ENCODE peak calls at places on chromosomes 5 and 9, in six cellular contexts. One of them, this sample, is unnamed. For H3K4me1, the result is how much of the 10 kb centered on the place peaks cover.

GRCh38 chr5:150377964-150378694 is 20.6 kb downstream of the TCOF1 start:
- DNase-seq in HCT116: no peak
- DNase-seq in GM23338: no peak
- DNase-seq in PC-9: no peak
- DNase-seq in endothelial cell of umbilical vein: no peak
- DNase-seq in PC-3: no peak
- DNase-seq in this sample: no peak

GRCh38 chr5:18807256-18808193 is 1173.3 kb downstream of the TAF11L14 start:
- DNase-seq in PC-9: no peak
- DNase-seq in HCT116: no peak
- DNase-seq in endothelial cell of umbilical vein: no peak
- DNase-seq in PC-3: no peak
- DNase-seq in GM23338: no peak
- DNase-seq in this sample: no peak

GRCh38 chr9:9061599-9061998 is 1262.0 kb upstream of the DMAC1 start:
- DNase-seq in HCT116: no peak
- DNase-seq in endothelial cell of umbilical vein: no peak
- DNase-seq in GM23338: no peak
- DNase-seq in PC-3: no peak
- DNase-seq in PC-9: no peak
- DNase-seq in this sample: no peak

GRCh38 chr5:101244621-101245020 is 341.5 kb upstream of the ST8SIA4 start:
- DNase-seq in PC-3: no peak
- DNase-seq in GM23338: no peak
- DNase-seq in HCT116: no peak
- DNase-seq in endothelial cell of umbilical vein: no peak
- DNase-seq in PC-9: no peak
- DNase-seq in this sample: no peak

GRCh38 chr9:972512-973294 is 3.8 kb upstream of the DMRT3 start:
- DNase-seq in PC-9: no peak
- DNase-seq in PC-3: no peak
- DNase-seq in HCT116: no peak
- DNase-seq in GM23338: peak
- DNase-seq in endothelial cell of umbilical vein: no peak
- DNase-seq in this sample: peak

GRCh38 chr5:154484393-154484944 is 6.4 kb upstream of the HAND1 start:
- DNase-seq in GM23338: peak
- DNase-seq in endothelial cell of umbilical vein: no peak
- DNase-seq in PC-3: no peak
- DNase-seq in HCT116: no peak
- DNase-seq in PC-9: no peak
- DNase-seq in this sample: peak

GRCh38 chr9:107137495-107138202 is 145.4 kb upstream of the RAD23B start:
- DNase-seq in GM23338: peak
- DNase-seq in PC-3: peak
- DNase-seq in PC-9: no peak
- DNase-seq in endothelial cell of umbilical vein: peak
- DNase-seq in HCT116: peak
- DNase-seq in this sample: peak

GRCh38 chr9:38311382-38312270 is 80.9 kb upstream of the ALDH1B1 start:
- DNase-seq in PC-3: no peak
- DNase-seq in PC-9: no peak
- DNase-seq in endothelial cell of umbilical vein: no peak
- DNase-seq in GM23338: peak
- DNase-seq in HCT116: no peak
- DNase-seq in this sample: peak

GRCh38 chr5:132295505-132296411 is 1.6 kb downstream of the SLC22A4 start:
- DNase-seq in GM23338: no peak
- DNase-seq in PC-3: no peak
- DNase-seq in HCT116: no peak
- DNase-seq in endothelial cell of umbilical vein: peak
- DNase-seq in PC-9: no peak
- DNase-seq in this sample: no peak

GRCh38 chr5:14476791-14477435 is 104.7 kb upstream of the OTULINL start:
- DNase-seq in HCT116: no peak
- DNase-seq in GM23338: no peak
- DNase-seq in endothelial cell of umbilical vein: peak
- DNase-seq in PC-3: peak
- DNase-seq in PC-9: peak
- DNase-seq in this sample: no peak

GRCh38 chr5:77973253-77973609 is 197.1 kb upstream of the TBCA start:
- DNase-seq in endothelial cell of umbilical vein: peak
- DNase-seq in PC-3: no peak
- DNase-seq in GM23338: peak
- DNase-seq in PC-9: no peak
- DNase-seq in HCT116: no peak
- DNase-seq in this sample: peak

GRCh38 chr5:10424124-10424731 is 17.5 kb upstream of the ROPN1L start:
- DNase-seq in GM23338: peak
- DNase-seq in endothelial cell of umbilical vein: peak
- DNase-seq in PC-9: no peak
- DNase-seq in PC-3: peak
- DNase-seq in HCT116: peak
- DNase-seq in this sample: peak

GRCh38 chr5:68187268-68188055 is 28.1 kb upstream of the PIK3R1 start:
- DNase-seq in PC-9: no peak
- DNase-seq in endothelial cell of umbilical vein: peak
- DNase-seq in GM23338: peak
- DNase-seq in PC-3: no peak
- DNase-seq in HCT116: no peak
- DNase-seq in this sample: peak

GRCh38 chr5:176592573-176592972 is 17.4 kb downstream of the GPRIN1 start:
- DNase-seq in PC-3: no peak
- DNase-seq in HCT116: no peak
- DNase-seq in endothelial cell of umbilical vein: no peak
- DNase-seq in PC-9: no peak
- DNase-seq in GM23338: no peak
- DNase-seq in this sample: no peak

GRCh38 chr5:178115136-178115834 is 2.0 kb downstream of the N4BP3 start:
- DNase-seq in PC-3: no peak
- DNase-seq in endothelial cell of umbilical vein: no peak
- DNase-seq in HCT116: no peak
- DNase-seq in PC-9: no peak
- DNase-seq in GM23338: peak
- DNase-seq in this sample: peak

GRCh38 chr5:34507948-34508347 is 148.2 kb upstream of the RAI14 start:
- DNase-seq in endothelial cell of umbilical vein: no peak
- DNase-seq in PC-9: no peak
- DNase-seq in HCT116: no peak
- DNase-seq in PC-3: peak
- DNase-seq in GM23338: no peak
- DNase-seq in this sample: no peak

GRCh38 chr5:125412561-125413535 is 666.4 kb upstream of the ZNF608 start:
- DNase-seq in endothelial cell of umbilical vein: peak
- DNase-seq in PC-9: no peak
- DNase-seq in GM23338: peak
- DNase-seq in HCT116: no peak
- DNase-seq in PC-3: peak
- DNase-seq in this sample: peak

GRCh38 chr5:60891667-60892066 is 47.6 kb upstream of the ELOVL7 start:
- DNase-seq in GM23338: peak
- DNase-seq in HCT116: no peak
- DNase-seq in endothelial cell of umbilical vein: no peak
- DNase-seq in PC-9: no peak
- DNase-seq in PC-3: no peak
- DNase-seq in this sample: no peak

GRCh38 chr9:83986765-83987401 is 6.3 kb downstream of the RMI1 start:
- DNase-seq in GM23338: no peak
- DNase-seq in PC-3: peak
- DNase-seq in PC-9: peak
- DNase-seq in HCT116: peak
- DNase-seq in endothelial cell of umbilical vein: no peak
- DNase-seq in this sample: no peak

GRCh38 chr5:147920420-147921030 is 14.2 kb upstream of the C5orf46 start:
- DNase-seq in endothelial cell of umbilical vein: no peak
- DNase-seq in GM23338: no peak
- DNase-seq in PC-3: no peak
- DNase-seq in PC-9: no peak
- DNase-seq in HCT116: no peak
- DNase-seq in this sample: no peak

GRCh38 chr9:15180124-15180523 is 126.9 kb downstream of the TTC39B start:
- DNase-seq in GM23338: no peak
- DNase-seq in PC-3: no peak
- DNase-seq in endothelial cell of umbilical vein: no peak
- DNase-seq in HCT116: no peak
- DNase-seq in PC-9: no peak
- DNase-seq in this sample: no peak

GRCh38 chr9:38417003-38417965 is 7.0 kb downstream of the IGFBPL1 start:
- DNase-seq in HCT116: peak
- DNase-seq in PC-3: peak
- DNase-seq in endothelial cell of umbilical vein: peak
- DNase-seq in GM23338: peak
- DNase-seq in PC-9: no peak
- DNase-seq in this sample: peak

GRCh38 chr9:136858844-136859757 is 7.0 kb downstream of the MAMDC4 start:
- DNase-seq in PC-3: peak
- DNase-seq in GM23338: no peak
- DNase-seq in HCT116: no peak
- DNase-seq in PC-9: peak
- DNase-seq in endothelial cell of umbilical vein: no peak
- DNase-seq in this sample: no peak

GRCh38 chr9:134215709-134216448 is 51.5 kb upstream of the RNU6ATAC start:
- DNase-seq in PC-9: no peak
- DNase-seq in HCT116: no peak
- DNase-seq in GM23338: no peak
- DNase-seq in endothelial cell of umbilical vein: no peak
- DNase-seq in PC-3: no peak
- DNase-seq in this sample: no peak

GRCh38 chr9:109742759-109743388 is 37.1 kb upstream of the PALM2AKAP2 start:
- DNase-seq in GM23338: peak
- DNase-seq in PC-9: no peak
- DNase-seq in endothelial cell of umbilical vein: no peak
- DNase-seq in PC-3: no peak
- DNase-seq in HCT116: no peak
- DNase-seq in this sample: peak

GRCh38 chr9:137434498-137435380 is 6.4 kb downstream of the ENTPD8 start:
- DNase-seq in PC-9: no peak
- DNase-seq in PC-3: no peak
- DNase-seq in GM23338: no peak
- DNase-seq in HCT116: no peak
- DNase-seq in endothelial cell of umbilical vein: no peak
- DNase-seq in this sample: no peak

GRCh38 chr5:119501671-119502179 is 49.4 kb downstream of the HSD17B4 start:
- DNase-seq in PC-3: peak
- DNase-seq in HCT116: no peak
- DNase-seq in GM23338: no peak
- DNase-seq in endothelial cell of umbilical vein: no peak
- DNase-seq in PC-9: no peak
- DNase-seq in this sample: no peak

GRCh38 chr9:136617746-136618577 is 44.8 kb upstream of the EGFL7 start:
- DNase-seq in PC-3: no peak
- DNase-seq in endothelial cell of umbilical vein: no peak
- DNase-seq in HCT116: no peak
- DNase-seq in PC-9: no peak
- DNase-seq in GM23338: no peak
- DNase-seq in this sample: no peak

GRCh38 chr9:114745108-114745848 is 60.6 kb downstream of the TNFSF15 start:
- DNase-seq in PC-3: peak
- DNase-seq in HCT116: no peak
- DNase-seq in PC-9: no peak
- DNase-seq in endothelial cell of umbilical vein: peak
- DNase-seq in GM23338: no peak
- DNase-seq in this sample: no peak

GRCh38 chr5:124705577-124705976 is 40.9 kb downstream of the ZNF608 start:
- DNase-seq in endothelial cell of umbilical vein: no peak
- DNase-seq in PC-3: no peak
- DNase-seq in HCT116: no peak
- DNase-seq in PC-9: no peak
- DNase-seq in GM23338: no peak
- DNase-seq in this sample: no peak

GRCh38 chr5:179799644-179799973 is 5.8 kb downstream of the LTC4S start:
- DNase-seq in PC-9: no peak
- DNase-seq in endothelial cell of umbilical vein: no peak
- DNase-seq in GM23338: no peak
- DNase-seq in HCT116: no peak
- DNase-seq in PC-3: no peak
- DNase-seq in this sample: no peak

GRCh38 chr5:179800071-179800695 is 6.4 kb downstream of the LTC4S start:
- DNase-seq in PC-3: no peak
- DNase-seq in GM23338: no peak
- DNase-seq in PC-9: no peak
- DNase-seq in endothelial cell of umbilical vein: no peak
- DNase-seq in HCT116: no peak
- DNase-seq in this sample: no peak

GRCh38 chr5:179801304-179802206 is 5.1 kb downstream of the MGAT4B start:
- DNase-seq in GM23338: peak
- DNase-seq in HCT116: no peak
- DNase-seq in PC-3: no peak
- DNase-seq in endothelial cell of umbilical vein: peak
- DNase-seq in PC-9: no peak
- DNase-seq in this sample: peak

GRCh38 chr5:179802207-179802883 is 4.3 kb downstream of the MGAT4B start:
- DNase-seq in HCT116: no peak
- DNase-seq in GM23338: no peak
- DNase-seq in PC-9: no peak
- DNase-seq in PC-3: peak
- DNase-seq in endothelial cell of umbilical vein: no peak
- DNase-seq in this sample: no peak

GRCh38 chr5:179800696-179801201 is 5.9 kb downstream of the MGAT4B start:
- DNase-seq in GM23338: no peak
- DNase-seq in PC-9: no peak
- DNase-seq in HCT116: no peak
- DNase-seq in endothelial cell of umbilical vein: no peak
- DNase-seq in PC-3: no peak
- DNase-seq in this sample: no peak
- H3K4me1 ChIP-seq in GM23338: under half
- H3K4me1 ChIP-seq in PC-9: under half
- H3K4me1 ChIP-seq in HCT116: under half
- H3K4me1 ChIP-seq in endothelial cell of umbilical vein: under half
- H3K4me1 ChIP-seq in PC-3: under half
- H3K4me1 ChIP-seq in this sample: under half

GRCh38 chr5:135489466-135490244 is 37.5 kb upstream of the TIFAB start:
- DNase-seq in HCT116: no peak
- DNase-seq in PC-9: no peak
- DNase-seq in PC-3: no peak
- DNase-seq in endothelial cell of umbilical vein: no peak
- DNase-seq in GM23338: peak
- DNase-seq in this sample: peak
- TF ChIP-seq EZH2 in HCT116: no peak
- TF ChIP-seq EZH2 in PC-9: no peak
- TF ChIP-seq EZH2 in PC-3: no peak
- TF ChIP-seq EZH2 in endothelial cell of umbilical vein: peak
- TF ChIP-seq EZH2 in GM23338: peak
- TF ChIP-seq EZH2 in this sample: peak

GRCh38 chr5:92042237-92042636 is 659.1 kb upstream of the ARRDC3 start:
- DNase-seq in PC-3: peak
- DNase-seq in HCT116: no peak
- DNase-seq in endothelial cell of umbilical vein: no peak
- DNase-seq in PC-9: no peak
- DNase-seq in GM23338: no peak
- DNase-seq in this sample: no peak
- TF ChIP-seq CTCF in PC-3: no peak
- TF ChIP-seq CTCF in HCT116: no peak
- TF ChIP-seq CTCF in endothelial cell of umbilical vein: no peak
- TF ChIP-seq CTCF in PC-9: no peak
- TF ChIP-seq CTCF in GM23338: no peak
- TF ChIP-seq CTCF in this sample: no peak

GRCh38 chr9:116285320-116285719 is 131.7 kb downstream of the PAPPA start:
- DNase-seq in PC-3: no peak
- DNase-seq in endothelial cell of umbilical vein: no peak
- DNase-seq in HCT116: no peak
- DNase-seq in GM23338: peak
- DNase-seq in PC-9: no peak
- DNase-seq in this sample: peak
- H3K4me1 ChIP-seq in PC-3: under half
- H3K4me1 ChIP-seq in endothelial cell of umbilical vein: under half
- H3K4me1 ChIP-seq in HCT116: under half
- H3K4me1 ChIP-seq in GM23338: half or more
- H3K4me1 ChIP-seq in PC-9: under half
- H3K4me1 ChIP-seq in this sample: half or more

GRCh38 chr5:55222819-55223124 is 4.3 kb downstream of the MCIDAS start:
- DNase-seq in PC-3: no peak
- DNase-seq in HCT116: no peak
- DNase-seq in endothelial cell of umbilical vein: no peak
- DNase-seq in GM23338: no peak
- DNase-seq in PC-9: no peak
- DNase-seq in this sample: no peak
- TF ChIP-seq EZH2 in PC-3: no peak
- TF ChIP-seq EZH2 in HCT116: no peak
- TF ChIP-seq EZH2 in endothelial cell of umbilical vein: peak
- TF ChIP-seq EZH2 in GM23338: peak
- TF ChIP-seq EZH2 in PC-9: no peak
- TF ChIP-seq EZH2 in this sample: no peak